ENCODE peak calls at places on chromosomes 2 and 18, in five cellular contexts. B, S, W, E and P are unnamed samples. For H3K4me1, the result is how much of the 10 kb centered on the place peaks cover.

GRCh38 chr2:176589956-176590509 is 320.8 kb downstream of the MTX2 start:
- DNase-seq in W (no peak), S (no peak), E (no peak), B (no peak), P (no peak)

GRCh38 chr2:120617055-120617454 is 118.6 kb upstream of the GLI2 start:
- DNase-seq in E (no peak), S (no peak), W (no peak), B (no peak), P (no peak)

GRCh38 chr18:51164327-51165290 is 32.9 kb downstream of the MEX3C start:
- DNase-seq in E (no peak), W (no peak), S (no peak), B (no peak), P (no peak)

GRCh38 chr2:64104944-64105343 is 39.3 kb downstream of the PELI1 start:
- DNase-seq in W (no peak), E (no peak), B (no peak), S (no peak), P (no peak)

GRCh38 chr18:12838178-12838634 is 45.8 kb downstream of the PTPN2 start:
- DNase-seq in B (no peak), S (peak), E (no peak), W (peak), P (no peak)

GRCh38 chr2:179352181-179352580 is 87.5 kb upstream of the SESTD1 start:
- DNase-seq in B (no peak), E (no peak), W (no peak), S (no peak), P (no peak)

GRCh38 chr2:42569116-42569711 is 782 bp downstream of the MTA3 start:
- DNase-seq in B (no peak), W (no peak), E (peak), S (peak), P (no peak)

GRCh38 chr18:830315-830901 is 18.4 kb upstream of the YES1 start:
- DNase-seq in S (no peak), B (no peak), E (no peak), W (no peak), P (no peak)

GRCh38 chr2:240961878-240962277 is 36.5 kb upstream of the SNED1 start:
- DNase-seq in B (no peak), W (no peak), E (no peak), S (no peak), P (no peak)

GRCh38 chr2:240994161-240994896 is 4.1 kb upstream of the SNED1 start:
- DNase-seq in S (no peak), W (peak), E (peak), B (no peak), P (no peak)

GRCh38 chr2:128557841-128558241 is 239.2 kb upstream of the HS6ST1 start:
- DNase-seq in B (no peak), W (no peak), S (no peak), E (no peak), P (no peak)

GRCh38 chr2:209629622-209630021 is 142.0 kb upstream of the UNC80 start:
- DNase-seq in W (no peak), S (no peak), E (no peak), B (no peak), P (no peak)

GRCh38 chr18:7950380-7951143 is 383.4 kb downstream of the PTPRM start:
- DNase-seq in B (no peak), E (no peak), W (no peak), S (no peak), P (no peak)

GRCh38 chr2:80304522-80304878 is at the start of gene LRRTM1:
- DNase-seq in W (no peak), B (no peak), E (no peak), S (no peak), P (no peak)

GRCh38 chr2:99822487-99823218 is 319.7 kb downstream of the AFF3 start:
- DNase-seq in E (no peak), S (no peak), B (no peak), W (no peak), P (no peak)
- H3K4me1 ChIP-seq in E (under half), S (under half), B (under half), W (under half), P (under half)

DNA sequence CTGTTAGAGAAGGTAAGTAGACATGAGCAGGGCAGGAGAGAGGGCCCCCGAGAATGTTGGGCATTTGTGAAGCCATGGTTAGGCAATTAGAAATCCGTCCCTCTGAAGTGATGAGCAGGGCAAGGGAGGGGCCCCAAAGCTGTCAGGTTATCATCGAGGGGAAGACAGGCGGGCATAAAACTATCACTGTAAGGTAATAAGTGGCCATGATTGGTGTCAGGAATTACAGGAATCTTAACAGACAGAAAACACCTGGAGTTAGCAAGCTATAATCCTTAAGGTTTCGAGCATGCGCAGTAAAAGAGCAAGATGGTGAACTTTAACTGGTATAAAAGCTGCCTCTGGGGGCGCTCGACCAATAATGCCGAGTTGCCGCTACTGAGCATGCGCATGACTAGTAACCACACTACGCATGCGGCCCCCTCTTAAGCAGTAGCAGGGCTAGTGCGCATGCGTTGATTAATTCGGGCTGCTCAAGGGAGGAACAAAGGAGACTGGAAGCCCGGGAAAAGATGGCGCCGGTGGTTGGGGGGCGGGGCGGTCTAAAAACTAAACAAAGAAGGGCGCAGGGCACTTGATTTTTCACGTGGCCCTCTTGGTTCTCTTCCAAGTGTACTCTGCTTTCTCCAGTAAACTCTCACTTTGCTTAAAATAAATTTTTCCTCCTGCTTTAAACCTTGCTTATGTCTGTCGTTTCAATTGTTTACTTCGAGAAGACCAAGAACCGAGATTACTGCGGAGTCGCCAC is 5.5 kb downstream of the XRCC5 start:
- DNase-seq in E (peak), B (peak), S (peak), W (peak), P (peak)
- H3K4me1 ChIP-seq in E (half or more), B (under half), S (under half), W (under half), P (under half)

GRCh38 chr18:74275736-74276135 is 16.0 kb downstream of the CYB5A start:
- DNase-seq in S (no peak), B (no peak), E (no peak), W (no peak), P (no peak)
- H3K4me1 ChIP-seq in S (under half), B (under half), E (half or more), W (half or more), P (under half)

DNA sequence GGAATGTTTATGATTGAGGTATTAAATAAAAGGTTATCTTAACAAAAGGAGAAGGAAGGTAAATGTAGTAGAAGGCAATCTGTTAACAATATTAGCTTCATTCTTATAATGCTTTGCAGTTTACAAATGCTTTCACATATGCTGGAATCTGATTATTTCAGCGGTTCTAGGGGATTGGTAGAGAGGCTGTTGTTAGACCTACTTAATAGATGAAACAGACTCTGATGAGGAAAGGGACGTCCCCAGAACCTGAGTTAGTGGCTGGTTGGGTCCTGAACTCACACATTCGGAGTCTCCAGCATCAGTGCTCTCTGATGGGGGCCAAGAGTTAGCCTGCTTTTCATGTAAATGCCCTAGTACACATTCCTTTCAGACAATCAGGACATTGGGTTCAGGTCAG is 102.9 kb downstream of the GPD2 start:
- DNase-seq in E (no peak), W (no peak), S (no peak), B (no peak), P (no peak)
- H3K4me1 ChIP-seq in E (under half), W (under half), S (under half), B (under half), P (under half)

DNA sequence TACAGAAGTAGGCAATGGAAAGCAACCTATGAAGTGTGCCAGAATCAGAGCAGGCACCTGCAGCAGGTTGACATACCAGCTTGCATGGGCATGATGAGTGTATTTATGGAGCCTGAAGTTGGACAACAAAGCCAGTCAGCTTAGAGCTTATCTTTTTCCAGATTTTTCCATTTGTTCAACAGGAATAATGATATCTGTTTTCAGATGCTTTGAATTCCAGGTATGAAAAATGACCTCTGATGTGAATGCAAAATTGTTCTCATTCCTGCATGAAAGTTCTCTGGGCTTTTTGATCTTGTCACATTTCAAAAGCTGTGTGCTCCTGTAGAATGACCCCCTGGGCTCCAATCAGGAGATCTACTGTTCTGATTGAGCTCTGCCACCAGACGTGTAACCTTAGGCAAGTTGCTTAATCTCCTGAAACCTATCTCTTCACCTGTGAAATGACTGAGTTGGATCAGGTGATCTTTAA is 38.2 kb upstream of the VIT start:
- DNase-seq in S (no peak), E (no peak), B (no peak), W (no peak), P (no peak)
- H3K4me1 ChIP-seq in S (under half), E (under half), B (under half), W (under half), P (under half)

GRCh38 chr2:6080837-6081541 is 388.8 kb downstream of the SOX11 start:
- DNase-seq in S (no peak), W (no peak), E (no peak), B (no peak), P (no peak)

GRCh38 chr2:6083131-6083530 is 390.9 kb downstream of the SOX11 start:
- DNase-seq in E (no peak), S (no peak), W (no peak), B (no peak), P (no peak)

GRCh38 chr2:6081542-6081872 is 389.3 kb downstream of the SOX11 start:
- DNase-seq in S (no peak), E (no peak), B (no peak), W (no peak), P (no peak)

GRCh38 chr2:6081955-6082354 is 389.8 kb downstream of the SOX11 start:
- DNase-seq in W (no peak), E (no peak), B (no peak), S (no peak), P (no peak)

DNA sequence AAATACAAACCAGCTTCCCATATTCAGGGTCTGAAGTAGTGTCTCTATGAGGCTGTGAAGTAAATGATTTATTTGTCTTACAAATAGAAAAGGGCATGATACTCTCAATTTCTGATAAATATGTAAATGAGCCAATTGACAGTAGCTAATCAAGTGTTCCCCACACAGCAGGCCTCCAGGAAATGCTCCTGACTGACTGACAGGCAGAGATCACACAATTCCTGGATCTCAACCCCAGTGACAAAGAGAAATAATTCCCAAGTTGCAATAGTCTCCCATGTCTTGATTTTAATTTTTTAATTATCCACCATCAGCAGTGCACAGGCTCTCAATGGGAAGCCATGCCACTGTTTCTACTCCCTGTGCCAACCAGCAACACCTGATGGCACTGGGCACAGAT is 390.4 kb downstream of the SOX11 start:
- DNase-seq in E (no peak), S (no peak), W (no peak), B (no peak), P (no peak)
- H3K4me1 ChIP-seq in E (under half), S (under half), W (under half), B (under half), P (under half)